ENCODE peak calls at places on chromosomes 6 and 20, in four cellular contexts. T is fibroblast of the aortic adventitia, B is astrocyte of the cerebellum, G is pancreas. U is an unnamed sample.

GRCh38 chr6:73710470-73710869 is 14.5 kb downstream of the CD109 start:
- DNase-seq in G (no peak), B (peak), T (peak), U (peak)

GRCh38 chr6:134589512-134589911 is 271.6 kb upstream of the SGK1 start:
- DNase-seq in G (no peak), T (peak), B (peak), U (peak)

GRCh38 chr20:25294459-25295385 is 46.8 kb downstream of the PYGB start:
- DNase-seq in B (no peak), T (peak), G (peak), U (no peak)

GRCh38 chr6:117512056-117512828 is 29.8 kb downstream of the DCBLD1 start:
- DNase-seq in G (no peak), T (no peak), B (no peak), U (no peak)

GRCh38 chr6:110358536-110359148 is 493 bp upstream of the METTL24 start:
- DNase-seq in T (no peak), G (no peak), B (no peak), U (no peak)

GRCh38 chr6:40894962-40895799 is 143.8 kb downstream of the UNC5CL start:
- DNase-seq in T (peak), G (peak), B (peak), U (no peak)

GRCh38 chr6:169253745-169254238 is at the start of gene THBS2:
- DNase-seq in B (peak), G (no peak), T (peak), U (peak)

GRCh38 chr6:160279850-160280249 is 21.2 kb upstream of the SLC22A2 start:
- DNase-seq in B (no peak), G (no peak), T (no peak), U (no peak)

GRCh38 chr6:169839898-169840631 is 88.6 kb downstream of the ERMARD start:
- DNase-seq in G (no peak), T (no peak), B (no peak), U (no peak)

GRCh38 chr6:77487808-77488425 is 24.6 kb upstream of the HTR1B start:
- DNase-seq in T (no peak), B (no peak), G (no peak), U (no peak)

GRCh38 chr20:62691485-62691884 is 17.2 kb upstream of the NTSR1 start:
- DNase-seq in B (no peak), T (no peak), G (no peak), U (no peak)

GRCh38 chr20:63320616-63321147 is 27.7 kb downstream of the COL20A1 start:
- DNase-seq in G (no peak), T (no peak), B (no peak), U (no peak)

GRCh38 chr20:37897008-37897548 is 5.8 kb upstream of the VSTM2L start:
- DNase-seq in B (peak), G (no peak), T (peak), U (no peak)

GRCh38 chr6:25302677-25303128 is 23.5 kb downstream of the CARMIL1 start:
- DNase-seq in G (no peak), B (no peak), T (peak), U (no peak)

GRCh38 chr6:34243901-34244884 is 4.6 kb downstream of the SMIM29 start:
- DNase-seq in B (peak), T (peak), G (no peak), U (peak)
- TF ChIP-seq CTCF in B (peak), T (peak), G (no peak), U (peak)

GRCh38 chr20:12614764-12615163 is 394.0 kb upstream of the SPTLC3 start:
- DNase-seq in T (no peak), B (no peak), G (no peak), U (no peak)

GRCh38 chr20:12605751-12606150 is 403.0 kb upstream of the SPTLC3 start:
- DNase-seq in T (no peak), B (no peak), G (no peak), U (no peak)

GRCh38 chr20:12610871-12611270 is 397.9 kb upstream of the SPTLC3 start:
- DNase-seq in T (no peak), G (no peak), B (no peak), U (no peak)
- H3K4me3 ChIP-seq in T (no peak), G (no peak), B (no peak), U (no peak)

GRCh38 chr20:11965602-11966001 is 47.9 kb downstream of the BTBD3 start:
- DNase-seq in G (no peak), B (no peak), T (no peak), U (no peak)
- TF ChIP-seq CTCF in G (no peak), B (no peak), T (peak), U (peak)

DNA sequence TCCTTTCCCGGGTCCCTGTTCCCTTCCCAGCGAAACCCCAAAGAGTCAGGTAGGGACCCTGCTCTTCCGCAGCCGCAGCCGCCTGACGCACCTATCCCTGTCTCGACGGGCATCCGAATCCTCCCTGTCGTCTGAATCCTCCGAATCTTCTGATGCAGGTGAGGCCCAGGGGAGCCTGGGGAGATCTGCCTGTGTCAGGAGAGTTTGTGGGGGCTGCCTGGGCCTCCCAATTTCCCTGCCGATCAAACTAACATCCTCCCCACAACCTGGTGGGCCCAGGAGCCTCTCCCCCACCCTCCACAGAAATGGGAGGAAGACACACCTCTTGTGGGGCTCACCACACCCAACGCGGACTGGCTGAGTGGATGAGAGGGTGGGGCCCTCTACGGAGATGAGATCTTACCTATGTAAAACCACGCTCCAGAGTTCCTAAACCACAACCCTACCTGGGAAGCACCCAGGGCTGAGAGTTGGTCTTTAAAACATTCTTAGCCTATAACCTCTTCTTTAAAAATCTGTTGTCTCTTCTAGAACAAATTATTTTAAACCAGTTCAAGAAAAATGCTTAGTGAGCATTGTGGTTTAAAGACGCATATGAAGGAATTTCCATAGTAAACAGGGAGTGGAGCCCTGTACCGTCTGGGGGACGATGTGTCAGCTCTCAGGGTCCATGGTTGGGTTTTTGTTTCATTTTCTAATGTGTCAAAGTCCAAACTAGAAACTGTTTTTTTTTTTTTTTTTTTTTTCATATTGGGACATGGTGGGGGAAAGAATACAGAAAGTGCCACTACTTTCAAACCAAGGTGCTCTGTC is 1.7 kb downstream of the CDC25B start:
- DNase-seq in T (no peak), G (no peak), B (no peak), U (no peak)
- H3K4me3 ChIP-seq in T (peak), G (no peak), B (peak), U (peak)

GRCh38 chr20:48949304-48950170 is 28.0 kb downstream of the ARFGEF2 start:
- DNase-seq in T (no peak), G (no peak), B (no peak), U (no peak)
- TF ChIP-seq CTCF in T (no peak), G (no peak), B (no peak), U (no peak)

GRCh38 chr6:96014846-96015245 is 928 bp upstream of the FUT9 start:
- DNase-seq in B (no peak), T (no peak), G (no peak), U (no peak)
- H3K4me3 ChIP-seq in B (peak), T (no peak), G (peak), U (no peak)

DNA sequence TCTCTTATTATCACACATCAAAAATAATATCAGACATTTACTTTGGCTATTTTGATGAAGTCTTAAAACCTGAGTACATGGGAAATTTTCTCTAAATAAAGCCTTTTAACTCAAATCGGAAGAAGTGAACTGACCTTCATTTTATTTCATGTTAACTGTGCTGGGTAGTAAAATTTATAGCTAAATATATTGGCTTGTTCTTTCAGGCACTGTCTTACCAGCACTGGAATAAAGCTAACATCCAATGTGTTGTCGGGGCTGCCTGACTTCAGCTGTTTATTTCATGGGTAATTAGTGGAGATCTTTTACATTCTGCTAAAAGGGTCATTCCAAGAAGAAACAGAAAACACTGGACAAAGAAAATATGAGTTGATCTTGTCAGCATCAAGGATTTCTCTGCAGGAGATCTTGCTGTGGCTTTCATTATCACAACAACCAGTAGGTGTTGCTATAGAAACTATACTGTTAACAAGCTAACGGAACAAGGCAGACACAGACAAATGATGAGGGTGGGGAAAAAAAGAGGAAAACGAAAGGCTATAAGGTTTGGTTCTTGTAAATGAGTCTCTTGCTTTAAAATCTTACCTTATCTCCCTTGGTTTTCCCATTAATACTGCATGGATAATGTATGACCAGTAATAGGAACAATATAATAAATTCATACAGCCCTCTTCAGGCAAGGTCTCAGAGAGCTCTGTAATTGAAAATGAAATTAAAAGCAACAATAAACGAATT is 206.9 kb downstream of the SIM1 start:
- DNase-seq in B (peak), T (peak), G (no peak), U (peak)
- TF ChIP-seq CTCF in B (no peak), T (no peak), G (no peak), U (no peak)

DNA sequence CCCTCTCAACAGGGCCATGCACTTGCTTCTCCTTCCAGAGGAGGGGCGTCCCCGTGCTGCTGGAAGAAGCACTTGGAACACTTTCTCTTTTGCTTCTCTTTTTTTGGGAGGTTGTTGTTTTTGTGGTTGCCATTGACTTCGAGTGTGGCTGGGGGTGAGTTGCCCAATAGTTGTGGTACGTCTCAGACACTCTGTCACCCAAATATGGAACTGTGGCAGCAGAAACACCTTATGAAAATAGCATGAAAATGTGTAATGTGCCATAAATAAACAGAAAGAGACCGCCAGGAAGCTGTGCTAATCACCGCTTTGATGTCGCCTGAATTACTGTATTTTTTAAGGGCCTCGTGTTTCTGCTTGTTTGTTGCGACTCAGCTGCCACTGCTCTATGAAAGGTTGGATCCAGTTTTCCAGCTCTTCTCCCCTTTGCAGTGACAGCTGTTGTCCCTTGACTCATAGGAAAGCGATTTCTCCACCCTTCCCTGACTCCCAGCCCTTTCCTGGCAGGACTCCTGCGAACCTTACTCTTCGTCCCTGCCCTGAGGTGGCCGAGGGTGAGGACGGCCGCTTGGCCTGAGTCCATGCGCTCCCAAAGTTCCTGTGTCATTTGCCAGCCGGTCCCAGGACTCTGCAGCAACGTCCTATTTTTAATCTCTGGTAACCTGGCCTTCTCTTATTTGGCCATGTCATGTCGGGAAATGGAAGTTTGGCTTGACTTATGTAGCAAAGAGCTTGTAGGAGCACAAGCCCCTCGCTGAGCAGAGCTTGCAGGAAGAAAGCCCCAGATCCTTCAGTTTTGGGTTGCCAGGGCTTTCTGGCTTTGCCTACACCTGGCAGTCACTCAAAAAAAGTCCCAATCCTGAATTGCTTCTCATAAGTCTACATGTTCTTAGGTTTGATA is 694.6 kb downstream of the QKI start:
- DNase-seq in B (no peak), G (peak), T (no peak), U (no peak)
- H3K4me3 ChIP-seq in B (no peak), G (no peak), T (no peak), U (no peak)

U was measured in HFF-Myc.